ENCODE peak calls at places on chromosomes 7 and 10, in nine cellular contexts. F is cardiac fibroblast; X is HEK293T; H is AG08396; E is PC-3; W is NCI-H2081; Z is iPS DF 6.9; P is colonic mucosa; T is stimulated activated CD4-positive, alpha-beta T cell treated with anti-CD3 and anti-CD28 coated beads, TNF-alpha, amount 100 ng/mL, for 24 hours. R is an unnamed sample.

GRCh38 chr10:24261627-24262026 is 52.7 kb downstream of the KIAA1217 start:
- DNase-seq in P (no peak), F (no peak), Z (no peak), X (no peak), H (no peak), W (no peak), T (no peak), E (no peak), R (no peak)

GRCh38 chr10:17084989-17085725 is 44.5 kb downstream of the CUBN start:
- DNase-seq in P (no peak), T (no peak), W (no peak), H (no peak), E (no peak), F (peak; percentile 22), X (no peak), Z (no peak), R (no peak)

GRCh38 chr7:128122577-128123290 is 91.5 kb upstream of the LRRC4 start:
- DNase-seq in T (no peak), X (no peak), F (no peak), Z (no peak), E (no peak), H (no peak), P (no peak), W (no peak), R (peak; percentile 47)

GRCh38 chr10:22684707-22685106 is 29.7 kb downstream of the PIP4K2A start:
- DNase-seq in E (peak; percentile 11), Z (no peak), P (no peak), X (no peak), T (no peak), H (no peak), W (no peak), F (no peak), R (no peak)

GRCh38 chr10:129918836-129919235 is 45.2 kb downstream of the EBF3 start:
- DNase-seq in F (no peak), X (no peak), E (no peak), T (no peak), W (no peak), Z (no peak), H (no peak), P (no peak), R (no peak)

GRCh38 chr7:113659419-113659818 is 259.4 kb downstream of the PPP1R3A start:
- DNase-seq in F (no peak), H (no peak), P (no peak), T (no peak), X (no peak), W (no peak), E (no peak), Z (no peak), R (no peak)

GRCh38 chr7:68509054-68509453 is 1089.2 kb upstream of the AUTS2 start:
- DNase-seq in X (no peak), T (no peak), H (no peak), E (no peak), Z (no peak), F (no peak), P (no peak), W (no peak), R (no peak)

GRCh38 chr7:1372671-1373379 is 86.4 kb downstream of the MICALL2 start:
- DNase-seq in E (no peak), W (no peak), X (no peak), T (no peak), Z (no peak), P (no peak), H (no peak), F (no peak), R (no peak)

GRCh38 chr10:115947104-115947503 is 325.9 kb downstream of the GFRA1 start:
- DNase-seq in H (peak; percentile 22), Z (no peak), X (no peak), W (no peak), F (peak; percentile 80), T (no peak), P (no peak), E (peak; percentile 3), R (no peak)

GRCh38 chr7:27113991-27114866 is 11.7 kb upstream of the HOXA2 start:
- DNase-seq in F (no peak), E (peak; percentile 55), Z (no peak), T (no peak), W (peak; percentile 39), X (peak; percentile 58), H (peak; percentile 44), P (peak; percentile 70), R (no peak)

GRCh38 chr10:48589266-48589665 is 15.6 kb downstream of the ARHGAP22 start:
- DNase-seq in E (no peak), H (peak; percentile 85), W (no peak), T (no peak), F (peak; percentile 97), X (no peak), Z (no peak), P (no peak), R (no peak)

GRCh38 chr7:155007947-155008346 is 5.0 kb upstream of the PAXIP1 start:
- DNase-seq in W (no peak), T (no peak), E (no peak), P (no peak), F (peak; percentile 12), H (no peak), X (peak; percentile 53), Z (no peak), R (no peak)

GRCh38 chr10:14371616-14372015 is 40.9 kb upstream of the FRMD4A start:
- DNase-seq in F (no peak), T (no peak), E (no peak), Z (no peak), H (no peak), W (no peak), X (no peak), P (no peak), R (no peak)

GRCh38 chr10:114367041-114367675 is 37.1 kb downstream of the AFAP1L2 start:
- DNase-seq in H (no peak), W (no peak), T (no peak), P (no peak), X (no peak), E (no peak), F (no peak), Z (no peak), R (no peak)

GRCh38 chr7:8881916-8882315 is 448.5 kb downstream of the NXPH1 start:
- DNase-seq in T (no peak), X (no peak), P (no peak), F (no peak), E (no peak), H (no peak), Z (no peak), W (no peak), R (no peak)

GRCh38 chr7:73901231-73901822 is 40.4 kb downstream of the TMEM270 start:
- DNase-seq in Z (no peak), W (no peak), E (no peak), T (no peak), P (no peak), H (no peak), F (no peak), X (no peak), R (no peak)

GRCh38 chr7:83614112-83614511 is 34.8 kb downstream of the SEMA3E start:
- DNase-seq in T (no peak), H (no peak), F (no peak), W (no peak), E (no peak), X (no peak), Z (no peak), P (no peak), R (no peak)

GRCh38 chr7:12315049-12315448 is 88.6 kb downstream of the VWDE start:
- DNase-seq in F (no peak), T (no peak), E (no peak), X (no peak), H (no peak), Z (no peak), P (no peak), W (peak; percentile 26), R (no peak)

GRCh38 chr7:40800771-40801170 is 666.0 kb downstream of the SUGCT start:
- DNase-seq in P (no peak), E (no peak), F (no peak), T (no peak), W (no peak), Z (no peak), H (no peak), X (no peak), R (no peak)

GRCh38 chr7:41425926-41426325 is 277.0 kb downstream of the INHBA start:
- DNase-seq in H (peak; percentile 66), X (no peak), F (peak; percentile 89), E (peak; percentile 89), Z (no peak), T (no peak), W (no peak), P (no peak), R (no peak)

GRCh38 chr10:113680172-113681111 is 730 bp downstream of the CASP7 start:
- DNase-seq in X (peak; percentile 36), W (no peak), F (peak; percentile 80), P (peak; percentile 80), E (peak; percentile 69), Z (no peak), T (no peak), H (peak; percentile 36), R (peak; percentile 73)

GRCh38 chr10:97207756-97208346 is 22.1 kb upstream of the SLIT1 start:
- DNase-seq in T (no peak), X (no peak), E (no peak), H (no peak), W (no peak), P (no peak), Z (no peak), F (no peak), R (peak; percentile 36)

GRCh38 chr7:124908258-124908657 is 21.4 kb downstream of the POT1 start:
- DNase-seq in P (no peak), T (no peak), E (no peak), Z (no peak), H (peak; percentile 3), X (no peak), W (no peak), F (peak; percentile 5), R (no peak)

GRCh38 chr7:142930126-142930730 is 3.3 kb downstream of the TRPV5 start:
- DNase-seq in F (no peak), H (no peak), T (no peak), X (no peak), Z (no peak), P (no peak), E (peak; percentile 6), W (no peak), R (no peak)

GRCh38 chr10:117439243-117439912 is 64.1 kb upstream of the PDZD8 start:
- DNase-seq in H (no peak), Z (no peak), X (no peak), W (no peak), T (no peak), P (no peak), E (peak; percentile 64), F (peak; percentile 93), R (peak; percentile 87)

GRCh38 chr10:88156341-88156740 is 292.9 kb downstream of the PTEN start:
- DNase-seq in E (no peak), W (no peak), Z (no peak), H (no peak), P (no peak), X (no peak), F (peak; percentile 72), T (no peak), R (no peak)